ENCODE peak calls at places on chromosome 1, in four cellular contexts. One of them, this sample, is unnamed.
A peak's percentile ranks its signal among the peaks of the same experiment; 100 is the strongest.

GRCh38 chr1:212158912-212159796 is 123.6 kb downstream of the DTL start:
- DNase-seq in mucosa of gallbladder: no peak
- DNase-seq in germinal center: no peak
- DNase-seq in uterus: no peak
- DNase-seq in this sample: peak; percentile 60

GRCh38 chr1:8438449-8438848 is 120.5 kb downstream of the SLC45A1 start:
- DNase-seq in germinal center: no peak
- DNase-seq in mucosa of gallbladder: no peak
- DNase-seq in uterus: no peak
- DNase-seq in this sample: no peak

GRCh38 chr1:55081905-55082296 is 42.6 kb downstream of the PCSK9 start:
- DNase-seq in uterus: no peak
- DNase-seq in germinal center: no peak
- DNase-seq in mucosa of gallbladder: no peak
- DNase-seq in this sample: no peak

GRCh38 chr1:194698908-194699318 is 1512.5 kb upstream of the B3GALT2 start:
- DNase-seq in mucosa of gallbladder: no peak
- DNase-seq in germinal center: no peak
- DNase-seq in uterus: no peak
- DNase-seq in this sample: no peak

GRCh38 chr1:9659328-9659727 is 7.8 kb downstream of the PIK3CD start:
- DNase-seq in germinal center: no peak
- DNase-seq in mucosa of gallbladder: no peak
- DNase-seq in uterus: peak; percentile 33
- DNase-seq in this sample: no peak

GRCh38 chr1:236239186-236239585 is 42.6 kb downstream of the ERO1B start:
- DNase-seq in germinal center: no peak
- DNase-seq in uterus: no peak
- DNase-seq in mucosa of gallbladder: no peak
- DNase-seq in this sample: no peak

GRCh38 chr1:86487805-86488141 is 19.0 kb downstream of the CLCA1 start:
- DNase-seq in uterus: no peak
- DNase-seq in mucosa of gallbladder: no peak
- DNase-seq in germinal center: no peak
- DNase-seq in this sample: no peak

GRCh38 chr1:117895482-117896114 is 33.8 kb downstream of the GDAP2 start:
- DNase-seq in mucosa of gallbladder: peak; percentile 71
- DNase-seq in uterus: peak; percentile 50
- DNase-seq in germinal center: peak; percentile 28
- DNase-seq in this sample: peak; percentile 51

GRCh38 chr1:14763977-14764376 is 165.5 kb downstream of the KAZN start:
- DNase-seq in mucosa of gallbladder: no peak
- DNase-seq in uterus: no peak
- DNase-seq in germinal center: no peak
- DNase-seq in this sample: no peak

GRCh38 chr1:52158218-52158617 is 16.3 kb downstream of the ZFYVE9 start:
- DNase-seq in uterus: no peak
- DNase-seq in germinal center: no peak
- DNase-seq in mucosa of gallbladder: no peak
- DNase-seq in this sample: no peak

GRCh38 chr1:110433803-110434202 is 17.1 kb upstream of the PROK1 start:
- DNase-seq in germinal center: no peak
- DNase-seq in mucosa of gallbladder: no peak
- DNase-seq in uterus: no peak
- DNase-seq in this sample: no peak